ENCODE peak calls at places on chromosomes 5 and 9, in seven cellular contexts. V, Y, U, O, J, A and M are unnamed samples.

GRCh38 chr5:102617857-102618187 is 119.0 kb upstream of the SLCO6A1 start:
- DNase-seq in Y (no peak), A (no peak), V (no peak), J (no peak), U (no peak), O (peak; percentile 67), M (no peak)

GRCh38 chr9:107174441-107174840 is 108.6 kb upstream of the RAD23B start:
- DNase-seq in V (no peak), A (no peak), O (no peak), Y (no peak), J (no peak), U (peak; percentile 12), M (no peak)

GRCh38 chr9:92948632-92949031 is 1.3 kb downstream of the FGD3 start:
- DNase-seq in V (no peak), U (no peak), A (no peak), J (no peak), O (no peak), Y (no peak), M (no peak)

GRCh38 chr5:149500922-149501582 is 50.2 kb downstream of the CSNK1A1 start:
- DNase-seq in A (no peak), Y (no peak), V (no peak), O (peak; percentile 70), J (no peak), U (no peak), M (no peak)

GRCh38 chr9:138104251-138105122 is 226.9 kb downstream of the CACNA1B start:
- DNase-seq in A (no peak), Y (no peak), V (no peak), J (no peak), O (no peak), U (no peak), M (no peak)

GRCh38 chr5:155616779-155617392 is 603.3 kb downstream of the KIF4B start:
- DNase-seq in A (peak; percentile 58), J (peak; percentile 4), V (no peak), U (peak; percentile 44), O (peak; percentile 54), Y (peak; percentile 10), M (no peak)

GRCh38 chr5:79806741-79807140 is 117.1 kb downstream of the CMYA5 start:
- DNase-seq in A (no peak), Y (no peak), J (no peak), V (no peak), O (peak; percentile 4), U (no peak), M (peak; percentile 35)

GRCh38 chr9:92745881-92746280 is 18.8 kb downstream of the BICD2 start:
- DNase-seq in U (no peak), A (no peak), J (no peak), Y (no peak), V (no peak), O (no peak), M (no peak)

GRCh38 chr9:134585746-134586706 is 55.6 kb upstream of the COL5A1 start:
- DNase-seq in O (peak; percentile 88), U (no peak), V (no peak), A (no peak), Y (no peak), J (no peak), M (no peak)

GRCh38 chr9:98708933-98709911 is at the start of gene GABBR2:
- DNase-seq in U (no peak), A (peak; percentile 36), J (no peak), Y (peak; percentile 1), O (peak; percentile 10), V (no peak), M (no peak)

GRCh38 chr5:144484124-144484897 is 313.6 kb downstream of the KCTD16 start:
- DNase-seq in O (peak; percentile 82), A (no peak), Y (peak; percentile 48), J (no peak), U (no peak), V (no peak), M (no peak)

GRCh38 chr9:132943677-132944293 is 631 bp downstream of the TSC1 start:
- DNase-seq in A (no peak), J (no peak), V (no peak), O (peak; percentile 27), U (no peak), Y (no peak), M (no peak)

GRCh38 chr9:136119259-136120118 is 814 bp upstream of the TMEM250 start:
- DNase-seq in O (peak; percentile 49), A (no peak), V (no peak), Y (no peak), J (no peak), U (peak; percentile 22), M (no peak)

GRCh38 chr9:90099262-90099982 is 494.6 kb downstream of the GADD45G start:
- DNase-seq in A (no peak), Y (peak; percentile 36), U (no peak), O (peak; percentile 6), V (no peak), J (no peak), M (peak; percentile 24)

GRCh38 chr9:18721267-18722079 is 247.5 kb downstream of the ADAMTSL1 start:
- DNase-seq in U (no peak), O (peak; percentile 90), V (no peak), Y (no peak), J (no peak), A (no peak), M (no peak)

GRCh38 chr5:67105270-67105669 is 91.3 kb downstream of the CD180 start:
- DNase-seq in A (no peak), O (no peak), V (no peak), Y (no peak), U (no peak), J (no peak), M (no peak)

GRCh38 chr5:168813179-168813968 is 234.2 kb upstream of the PANK3 start:
- DNase-seq in Y (no peak), J (no peak), A (no peak), U (no peak), V (no peak), O (no peak), M (no peak)

GRCh38 chr9:129609486-129610192 is 11.3 kb downstream of the C9orf50 start:
- DNase-seq in Y (no peak), U (peak; percentile 25), O (peak; percentile 38), V (no peak), A (no peak), J (no peak), M (no peak)

GRCh38 chr9:79346350-79347020 is 225.3 kb upstream of the TLE4 start:
- DNase-seq in A (no peak), J (no peak), U (no peak), Y (no peak), O (no peak), V (no peak), M (no peak)

GRCh38 chr5:39519566-39520231 is 94.9 kb upstream of the DAB2 start:
- DNase-seq in V (no peak), Y (no peak), U (no peak), J (no peak), O (peak; percentile 84), A (no peak), M (no peak)

GRCh38 chr9:117682955-117683710 is 21.1 kb upstream of the TLR4 start:
- DNase-seq in O (no peak), V (no peak), U (no peak), A (no peak), Y (peak; percentile 9), J (no peak), M (no peak)

GRCh38 chr9:112839331-112839730 is 51.3 kb downstream of the SLC46A2 start:
- DNase-seq in J (no peak), Y (no peak), U (no peak), V (no peak), A (no peak), O (no peak), M (no peak)

GRCh38 chr9:33752130-33752637 is 43.2 kb upstream of the PRSS3 start:
- DNase-seq in J (no peak), O (peak; percentile 8), U (no peak), Y (no peak), V (no peak), A (no peak), M (no peak)

GRCh38 chr9:127360829-127361228 is 36.1 kb upstream of the SLC2A8 start:
- DNase-seq in V (no peak), J (no peak), Y (peak; percentile 57), A (peak; percentile 63), U (no peak), O (peak; percentile 24), M (no peak)

GRCh38 chr9:8674550-8674949 is 875.0 kb upstream of the DMAC1 start:
- DNase-seq in O (no peak), V (no peak), A (no peak), U (no peak), J (no peak), Y (no peak), M (no peak)

GRCh38 chr9:78533500-78533899 is 236.6 kb downstream of the PSAT1 start:
- DNase-seq in A (no peak), O (peak; percentile 65), V (no peak), Y (no peak), U (no peak), J (no peak), M (no peak)

GRCh38 chr5:134845852-134846640 is at the start of gene C5orf24:
- DNase-seq in U (peak; percentile 95), O (peak; percentile 98), A (peak; percentile 91), V (peak; percentile 88), J (peak; percentile 92), Y (peak; percentile 86), M (peak; percentile 91)

GRCh38 chr5:69049796-69050195 is 44.0 kb upstream of the SLC30A5 start:
- DNase-seq in A (no peak), U (no peak), Y (no peak), J (no peak), V (no peak), O (no peak), M (no peak)

GRCh38 chr9:135566552-135566951 is 5.0 kb downstream of the PAEP start:
- DNase-seq in J (no peak), U (no peak), A (no peak), Y (no peak), V (no peak), O (no peak), M (no peak)

GRCh38 chr9:81575976-81576375 is 113.4 kb downstream of the TLE1 start:
- DNase-seq in A (no peak), Y (peak; percentile 18), U (no peak), V (no peak), J (no peak), O (peak; percentile 40), M (no peak)

GRCh38 chr9:104856413-104856941 is 71.5 kb downstream of the ABCA1 start:
- DNase-seq in V (no peak), A (no peak), Y (no peak), U (no peak), J (no peak), O (no peak), M (no peak)

GRCh38 chr9:124869986-124870560 is 8.1 kb downstream of the ARPC5L start:
- DNase-seq in J (no peak), A (no peak), U (peak; percentile 94), Y (no peak), O (peak; percentile 47), V (no peak), M (no peak)

GRCh38 chr5:61450880-61451279 is 118.8 kb downstream of the ZSWIM6 start:
- DNase-seq in V (no peak), J (no peak), O (peak; percentile 94), U (no peak), A (peak; percentile 19), Y (peak; percentile 18), M (no peak)

GRCh38 chr5:76479973-76480667 is 77.0 kb downstream of the IQGAP2 start:
- DNase-seq in O (no peak), U (no peak), A (no peak), V (no peak), Y (no peak), J (no peak), M (no peak)

GRCh38 chr9:38294561-38294960 is 97.9 kb upstream of the ALDH1B1 start:
- DNase-seq in A (no peak), Y (no peak), O (no peak), V (no peak), U (no peak), J (no peak), M (no peak)